ENCODE peak calls at places on chromosomes 7 and 10, in seven cellular contexts. N is body of pancreas, V is aorta, B is PC-9, O is ascending aorta, F is prostate gland, W is HCT116. T is an unnamed sample.

GRCh38 chr10:59945991-59946390 is 39.6 kb upstream of the CCDC6 start:
- DNase-seq in F (no peak), W (no peak), N (no peak), B (no peak), O (no peak), V (no peak), T (no peak)

GRCh38 chr10:69007260-69007659 is 18.7 kb downstream of the KIFBP start:
- DNase-seq in F (no peak), N (no peak), W (no peak), V (no peak), B (no peak), O (no peak), T (no peak)

GRCh38 chr7:945556-946255 is 8.8 kb downstream of the ADAP1 start:
- DNase-seq in B (peak; percentile 100), V (peak; percentile 68), F (peak; percentile 85), O (no peak), W (peak; percentile 86), N (peak; percentile 93), T (peak; percentile 88)

GRCh38 chr7:7554647-7555575 is 11.8 kb upstream of the MIOS start:
- DNase-seq in F (no peak), W (no peak), O (no peak), N (no peak), V (no peak), B (no peak), T (no peak)

GRCh38 chr7:96118449-96119001 is 203.4 kb downstream of the SLC25A13 start:
- DNase-seq in N (no peak), F (no peak), O (no peak), B (no peak), W (no peak), V (no peak), T (no peak)

GRCh38 chr10:114576132-114576487 is 82.0 kb downstream of the ABLIM1 start:
- DNase-seq in B (no peak), V (no peak), N (no peak), O (no peak), F (peak; percentile 61), W (no peak), T (no peak)

GRCh38 chr7:7851381-7851780 is 117.2 kb upstream of the GLCCI1 start:
- DNase-seq in B (no peak), N (no peak), V (no peak), W (no peak), O (no peak), F (no peak), T (no peak)

GRCh38 chr10:19385846-19386455 is 337.4 kb downstream of the MALRD1 start:
- DNase-seq in W (no peak), N (no peak), F (no peak), O (no peak), B (no peak), V (no peak), T (no peak)

DNA sequence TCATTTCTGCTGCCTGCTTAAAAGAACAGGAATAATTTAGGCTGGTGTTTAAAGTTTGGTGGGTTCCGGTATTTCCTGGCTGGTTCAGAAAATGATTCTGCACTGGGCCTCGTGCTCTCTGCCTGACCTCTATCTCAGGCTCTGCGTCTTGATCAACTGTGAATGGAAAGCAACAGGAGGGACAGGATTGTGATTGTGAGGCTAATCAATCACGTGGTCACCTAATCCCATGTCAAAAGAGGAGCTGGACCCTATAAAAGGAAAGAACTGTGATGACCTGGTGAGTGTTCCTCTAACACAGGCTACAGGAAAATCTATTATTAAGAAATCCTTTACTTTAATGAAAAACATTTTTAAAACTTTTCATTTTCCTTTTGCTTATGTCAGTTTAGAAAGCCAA is at the start of gene DHX32:
- DNase-seq in B (no peak), V (no peak), N (no peak), O (no peak), F (no peak), W (no peak), T (no peak)
- H3K27ac ChIP-seq in B (peak within 1 kb of the TSS; percentile 76), V (no peak within 1 kb of the TSS), N (peak within 1 kb of the TSS; percentile 68), O (no peak within 1 kb of the TSS), F (no peak within 1 kb of the TSS), W (peak within 1 kb of the TSS; percentile 64), T (no peak within 1 kb of the TSS)

GRCh38 chr7:2510130-2510776 is 9.3 kb upstream of the LFNG start:
- DNase-seq in B (no peak), V (no peak), F (peak; percentile 65), O (no peak), N (no peak), W (no peak), T (no peak)
- H3K4me3 ChIP-seq in B (no peak overlapping the region), V (no peak overlapping the region), F (no peak overlapping the region), O (no peak overlapping the region), N (no peak overlapping the region), W (no peak overlapping the region), T (no peak overlapping the region)

DNA sequence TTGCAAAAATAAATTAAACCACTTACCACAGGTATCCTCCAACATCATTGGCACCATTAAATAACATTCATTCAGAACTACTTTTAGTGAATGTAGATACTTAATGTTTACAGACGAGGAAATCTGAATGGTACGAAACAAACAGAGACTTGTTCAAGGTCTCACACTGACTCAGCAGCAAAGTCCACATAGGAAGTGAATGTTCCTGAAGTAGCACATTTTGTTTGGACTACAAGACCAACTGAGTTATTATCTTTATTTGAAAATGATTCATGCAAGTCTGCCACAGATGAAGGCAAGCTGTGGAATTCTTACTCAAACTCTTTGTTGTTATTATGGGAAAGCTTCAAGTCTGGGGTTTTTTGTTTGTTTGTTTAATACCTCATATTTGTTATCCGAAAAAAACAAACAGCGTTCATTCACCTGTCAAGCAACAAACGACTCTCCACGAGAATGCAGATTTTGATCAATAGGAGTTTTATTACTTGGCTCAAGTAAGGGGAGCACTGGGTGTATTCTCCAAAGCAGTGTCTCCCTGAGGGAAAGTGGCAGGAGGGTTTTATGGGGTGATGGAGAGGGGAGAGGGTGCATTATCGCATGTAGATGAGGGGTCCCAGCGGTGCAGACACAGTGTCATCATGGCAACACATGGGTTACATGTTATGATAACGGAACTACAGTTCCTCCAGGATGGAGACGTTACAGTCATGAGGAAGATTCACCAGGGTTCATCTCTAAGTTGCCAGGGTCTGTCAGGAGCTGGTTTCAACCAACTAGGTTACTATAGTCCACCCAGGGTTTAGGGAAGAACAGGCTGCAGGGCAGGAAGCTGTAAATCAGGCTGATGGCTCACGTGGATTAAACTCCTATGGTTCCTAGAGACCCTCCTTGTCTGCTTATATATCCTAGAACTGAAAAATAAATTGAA is 147.7 kb upstream of the AKR1E2 start:
- DNase-seq in N (peak; percentile 46), O (no peak), B (no peak), F (no peak), V (no peak), W (no peak), T (no peak)
- H3K27ac ChIP-seq in N (peak overlapping the region; percentile 64), O (peak overlapping the region; percentile 87), B (peak overlapping the region; percentile 89), F (no peak overlapping the region), V (peak overlapping the region; percentile 67), W (no peak overlapping the region), T (peak overlapping the region; percentile 69)

GRCh38 chr10:95387383-95387782 is 96.6 kb upstream of the PDLIM1 start:
- DNase-seq in B (no peak), V (no peak), F (no peak), N (no peak), W (no peak), O (no peak), T (no peak)

GRCh38 chr10:95388072-95388471 is 97.3 kb upstream of the PDLIM1 start:
- DNase-seq in N (no peak), V (peak; percentile 77), O (no peak), W (no peak), B (no peak), F (no peak), T (no peak)

GRCh38 chr10:95388539-95388938 is 97.7 kb upstream of the PDLIM1 start:
- DNase-seq in V (no peak), N (peak; percentile 80), B (no peak), W (no peak), F (peak; percentile 65), O (no peak), T (no peak)

GRCh38 chr10:95389982-95390381 is 99.2 kb upstream of the PDLIM1 start:
- DNase-seq in B (no peak), N (no peak), V (no peak), W (no peak), O (no peak), F (no peak), T (no peak)

GRCh38 chr10:95389176-95389575 is 98.4 kb upstream of the PDLIM1 start:
- DNase-seq in W (no peak), V (no peak), O (no peak), B (no peak), N (no peak), F (no peak), T (no peak)
- H3K4me3 ChIP-seq in W (no peak overlapping the region), V (no peak overlapping the region), O (peak overlapping the region; percentile 13), B (no peak overlapping the region), N (no peak overlapping the region), F (no peak overlapping the region), T (no peak overlapping the region)

DNA sequence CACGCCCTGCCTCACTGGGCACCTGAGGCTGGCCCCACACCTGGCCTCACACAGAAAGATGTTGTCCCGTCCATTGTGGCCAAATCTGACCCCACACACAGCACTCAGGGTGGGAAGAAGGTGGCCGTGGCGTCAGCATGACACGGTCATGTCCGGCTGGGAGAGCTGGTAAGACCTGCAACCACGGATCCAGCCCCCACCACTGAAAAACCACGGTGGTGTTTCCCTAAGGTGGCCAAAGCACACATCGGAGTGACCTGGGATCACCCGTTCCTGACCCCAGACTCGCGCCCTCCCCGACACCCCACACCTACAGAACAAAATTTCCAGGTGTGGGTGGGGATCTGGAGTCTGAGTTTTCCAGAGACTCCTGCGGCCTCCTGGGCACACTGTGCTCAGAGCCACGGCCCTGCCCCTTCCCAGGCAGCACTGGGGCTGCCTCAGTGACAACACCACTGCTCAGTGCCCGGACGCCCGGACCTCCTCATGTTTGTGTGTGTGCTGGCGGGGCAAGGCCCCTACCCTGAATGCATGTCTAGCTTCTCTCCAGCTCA is 36.2 kb downstream of the STK32C start:
- DNase-seq in N (no peak), V (peak; percentile 66), W (no peak), F (no peak), B (no peak), O (no peak), T (no peak)
- H3K27ac ChIP-seq in N (no peak overlapping the region), V (no peak overlapping the region), W (no peak overlapping the region), F (no peak overlapping the region), B (no peak overlapping the region), O (no peak overlapping the region), T (no peak overlapping the region)

GRCh38 chr7:149638566-149639320 is 134.6 kb downstream of the ZNF467 start:
- DNase-seq in W (no peak), B (no peak), F (no peak), O (no peak), V (no peak), N (no peak), T (no peak)
- H3K4me3 ChIP-seq in W (no peak overlapping the region), B (no peak overlapping the region), F (no peak overlapping the region), O (no peak overlapping the region), V (no peak overlapping the region), N (no peak overlapping the region), T (no peak overlapping the region)

DNA sequence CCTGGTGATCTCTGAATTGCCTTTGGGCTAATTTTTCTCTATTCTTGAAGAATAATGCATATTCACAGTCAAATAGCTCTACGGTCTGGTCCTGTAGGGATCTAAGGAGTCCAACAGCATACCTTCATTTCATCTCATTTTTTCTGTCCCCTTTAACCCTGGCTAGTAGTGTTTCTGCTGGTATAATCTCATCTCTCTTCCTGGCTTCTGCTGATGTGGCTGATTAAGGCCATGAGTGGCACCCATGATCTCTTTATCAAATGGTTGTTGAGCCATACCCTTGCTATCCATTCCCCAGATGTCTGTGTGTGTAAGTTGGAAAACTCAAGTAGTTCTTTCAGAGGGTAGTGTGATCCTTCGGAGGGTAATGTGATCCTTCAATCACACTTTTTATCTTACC is 119.5 kb downstream of the MARCHF5 start:
- DNase-seq in F (no peak), V (no peak), N (no peak), O (no peak), W (no peak), B (no peak), T (no peak)
- H3K27ac ChIP-seq in F (no peak overlapping the region), V (no peak overlapping the region), N (no peak overlapping the region), O (no peak overlapping the region), W (no peak overlapping the region), B (no peak overlapping the region), T (no peak overlapping the region)

GRCh38 chr7:70619659-70620058 is 512.3 kb upstream of the GALNT17 start:
- DNase-seq in V (no peak), N (no peak), W (no peak), F (no peak), B (no peak), O (no peak), T (no peak)
- H3K4me3 ChIP-seq in V (no peak overlapping the region), N (no peak overlapping the region), W (no peak overlapping the region), F (no peak overlapping the region), B (no peak overlapping the region), O (no peak overlapping the region), T (no peak overlapping the region)